ENCODE peak calls at places on chromosome 2, in four cellular contexts. L is AG10803, B is choroid plexus epithelial cell, P is NCI-H524. C is an unnamed sample.

GRCh38 chr2:117555965-117556364 is 258.5 kb upstream of the DDX18 start:
- DNase-seq in P (no peak), B (no peak), L (no peak), C (no peak)

GRCh38 chr2:20447437-20448245 is 767 bp downstream of the RHOB start:
- DNase-seq in P (peak; percentile 58), B (peak; percentile 66), L (peak; percentile 46), C (peak; percentile 64)

GRCh38 chr2:168897449-168897848 is 3.6 kb upstream of the G6PC2 start:
- DNase-seq in B (no peak), P (no peak), L (no peak), C (no peak)

GRCh38 chr2:95346236-95346737 is 49.1 kb downstream of the KCNIP3 start:
- DNase-seq in P (peak; percentile 36), L (peak; percentile 76), B (peak; percentile 25), C (peak; percentile 40)

GRCh38 chr2:61452392-61452791 is 18.5 kb downstream of the USP34 start:
- DNase-seq in L (no peak), P (no peak), B (no peak), C (no peak)

GRCh38 chr2:25279091-25279651 is 62.6 kb downstream of the DNMT3A start:
- DNase-seq in B (no peak), P (no peak), L (peak; percentile 28), C (peak; percentile 48)

GRCh38 chr2:45382744-45383143 is 228.3 kb downstream of the SRBD1 start:
- DNase-seq in B (peak; percentile 81), P (peak; percentile 12), L (no peak), C (peak; percentile 81)

GRCh38 chr2:188314314-188315054 is 22.8 kb downstream of the GULP1 start:
- DNase-seq in P (no peak), L (no peak), B (peak; percentile 37), C (peak; percentile 81)

GRCh38 chr2:56148825-56149224 is 35.0 kb upstream of the CCDC85A start:
- DNase-seq in B (peak; percentile 34), P (no peak), L (no peak), C (no peak)

GRCh38 chr2:24910245-24910644 is 9.8 kb downstream of the ADCY3 start:
- DNase-seq in L (no peak), P (no peak), B (no peak), C (no peak)

GRCh38 chr2:25228848-25229674 is 60.7 kb upstream of the POMC start:
- DNase-seq in B (peak; percentile 80), P (peak; percentile 82), L (peak; percentile 68), C (peak; percentile 83)

GRCh38 chr2:677056-677949 is at the start of gene TMEM18:
- DNase-seq in B (peak; percentile 100), P (peak; percentile 99), L (peak; percentile 99), C (peak; percentile 99)

GRCh38 chr2:75551434-75551833 is 9.3 kb downstream of the EVA1A start:
- DNase-seq in P (no peak), L (no peak), B (no peak), C (no peak)

C was measured in cardiac fibroblast.